ENCODE peak calls at places on chromosomes 3 and 15, in seven cellular contexts. One of them, this sample, is unnamed.
A peak's percentile ranks its signal among the peaks of the same experiment; 100 is the strongest.

GRCh38 chr15:57437564-57437963 is 61.3 kb downstream of the CGNL1 start:
- DNase-seq in AG04450: no peak
- DNase-seq in GM12865: no peak
- DNase-seq in transverse colon: no peak
- DNase-seq in left lung: no peak
- DNase-seq in brain microvascular endothelial cell: no peak
- DNase-seq in MM.1S: no peak
- DNase-seq in this sample: no peak

GRCh38 chr3:164451083-164451910 is 627.0 kb downstream of the SI start:
- DNase-seq in AG04450: no peak
- DNase-seq in GM12865: no peak
- DNase-seq in transverse colon: no peak
- DNase-seq in left lung: no peak
- DNase-seq in brain microvascular endothelial cell: peak; percentile 5
- DNase-seq in MM.1S: no peak
- DNase-seq in this sample: no peak

GRCh38 chr3:42101048-42101447 is 9.9 kb downstream of the TRAK1 start:
- DNase-seq in AG04450: peak; percentile 32
- DNase-seq in GM12865: no peak
- DNase-seq in transverse colon: no peak
- DNase-seq in left lung: peak; percentile 55
- DNase-seq in brain microvascular endothelial cell: peak; percentile 75
- DNase-seq in MM.1S: no peak
- DNase-seq in this sample: peak; percentile 52

GRCh38 chr15:93001881-93002280 is 87.1 kb downstream of the RGMA start:
- DNase-seq in AG04450: no peak
- DNase-seq in GM12865: no peak
- DNase-seq in transverse colon: no peak
- DNase-seq in left lung: no peak
- DNase-seq in brain microvascular endothelial cell: no peak
- DNase-seq in MM.1S: no peak
- DNase-seq in this sample: no peak

GRCh38 chr3:46586738-46587246 is 20.7 kb upstream of the LRRC2 start:
- DNase-seq in AG04450: no peak
- DNase-seq in GM12865: no peak
- DNase-seq in transverse colon: no peak
- DNase-seq in left lung: no peak
- DNase-seq in brain microvascular endothelial cell: no peak
- DNase-seq in MM.1S: no peak
- DNase-seq in this sample: no peak

GRCh38 chr3:167166594-167167253 is 213.4 kb downstream of the ZBBX start:
- DNase-seq in AG04450: no peak
- DNase-seq in GM12865: no peak
- DNase-seq in transverse colon: no peak
- DNase-seq in left lung: no peak
- DNase-seq in brain microvascular endothelial cell: no peak
- DNase-seq in MM.1S: no peak
- DNase-seq in this sample: no peak

GRCh38 chr3:97197830-97198229 is 383.4 kb downstream of the EPHA6 start:
- DNase-seq in AG04450: no peak
- DNase-seq in GM12865: no peak
- DNase-seq in transverse colon: no peak
- DNase-seq in left lung: no peak
- DNase-seq in brain microvascular endothelial cell: no peak
- DNase-seq in MM.1S: no peak
- DNase-seq in this sample: no peak

GRCh38 chr3:46438831-46439230 is 25.9 kb downstream of the LTF start:
- DNase-seq in AG04450: no peak
- DNase-seq in GM12865: no peak
- DNase-seq in transverse colon: no peak
- DNase-seq in left lung: no peak
- DNase-seq in brain microvascular endothelial cell: no peak
- DNase-seq in MM.1S: no peak
- DNase-seq in this sample: no peak

GRCh38 chr15:38886315-38887163 is 321.9 kb upstream of the RASGRP1 start:
- DNase-seq in AG04450: peak; percentile 65
- DNase-seq in GM12865: no peak
- DNase-seq in transverse colon: no peak
- DNase-seq in left lung: no peak
- DNase-seq in brain microvascular endothelial cell: peak; percentile 71
- DNase-seq in MM.1S: no peak
- DNase-seq in this sample: no peak

GRCh38 chr3:149506540-149506939 is 32.0 kb downstream of the TM4SF4 start:
- DNase-seq in AG04450: no peak
- DNase-seq in GM12865: no peak
- DNase-seq in transverse colon: no peak
- DNase-seq in left lung: no peak
- DNase-seq in brain microvascular endothelial cell: peak; percentile 29
- DNase-seq in MM.1S: no peak
- DNase-seq in this sample: no peak

GRCh38 chr15:80779658-80780415 is 667 bp downstream of the CEMIP start:
- DNase-seq in AG04450: no peak
- DNase-seq in GM12865: no peak
- DNase-seq in transverse colon: peak; percentile 11
- DNase-seq in left lung: no peak
- DNase-seq in brain microvascular endothelial cell: no peak
- DNase-seq in MM.1S: no peak
- DNase-seq in this sample: no peak

GRCh38 chr15:22918056-22918455 is 62.1 kb downstream of the CYFIP1 start:
- DNase-seq in AG04450: no peak
- DNase-seq in GM12865: no peak
- DNase-seq in transverse colon: no peak
- DNase-seq in left lung: no peak
- DNase-seq in brain microvascular endothelial cell: peak; percentile 29
- DNase-seq in MM.1S: no peak
- DNase-seq in this sample: no peak

GRCh38 chr3:175287361-175287963 is 428.3 kb downstream of the NAALADL2 start:
- DNase-seq in AG04450: no peak
- DNase-seq in GM12865: peak; percentile 66
- DNase-seq in transverse colon: no peak
- DNase-seq in left lung: no peak
- DNase-seq in brain microvascular endothelial cell: peak; percentile 28
- DNase-seq in MM.1S: peak; percentile 23
- DNase-seq in this sample: no peak

GRCh38 chr15:47872869-47873301 is 155.6 kb downstream of the SEMA6D start:
- DNase-seq in AG04450: no peak
- DNase-seq in GM12865: no peak
- DNase-seq in transverse colon: no peak
- DNase-seq in left lung: no peak
- DNase-seq in brain microvascular endothelial cell: peak; percentile 21
- DNase-seq in MM.1S: no peak
- DNase-seq in this sample: no peak

GRCh38 chr3:70606018-70606417 is 293.6 kb upstream of the MDFIC2 start:
- DNase-seq in AG04450: no peak
- DNase-seq in GM12865: no peak
- DNase-seq in transverse colon: no peak
- DNase-seq in left lung: no peak
- DNase-seq in brain microvascular endothelial cell: no peak
- DNase-seq in MM.1S: no peak
- DNase-seq in this sample: no peak

GRCh38 chr3:120793601-120794000 is 51.1 kb downstream of the GTF2E1 start:
- DNase-seq in AG04450: no peak
- DNase-seq in GM12865: no peak
- DNase-seq in transverse colon: no peak
- DNase-seq in left lung: no peak
- DNase-seq in brain microvascular endothelial cell: no peak
- DNase-seq in MM.1S: no peak
- DNase-seq in this sample: no peak

GRCh38 chr3:48405343-48405881 is 24.5 kb downstream of the PLXNB1 start:
- DNase-seq in AG04450: no peak
- DNase-seq in GM12865: no peak
- DNase-seq in transverse colon: no peak
- DNase-seq in left lung: peak; percentile 22
- DNase-seq in brain microvascular endothelial cell: no peak
- DNase-seq in MM.1S: no peak
- DNase-seq in this sample: peak; percentile 45

GRCh38 chr3:14440531-14441239 is 38.3 kb downstream of the SLC6A6 start:
- DNase-seq in AG04450: no peak
- DNase-seq in GM12865: no peak
- DNase-seq in transverse colon: no peak
- DNase-seq in left lung: no peak
- DNase-seq in brain microvascular endothelial cell: no peak
- DNase-seq in MM.1S: no peak
- DNase-seq in this sample: no peak

GRCh38 chr3:49720383-49721164 is 1.1 kb upstream of the AMIGO3 start:
- DNase-seq in AG04450: no peak
- DNase-seq in GM12865: no peak
- DNase-seq in transverse colon: no peak
- DNase-seq in left lung: no peak
- DNase-seq in brain microvascular endothelial cell: no peak
- DNase-seq in MM.1S: no peak
- DNase-seq in this sample: no peak

GRCh38 chr3:196694941-196695848 is 16.9 kb downstream of the CEP19 start:
- DNase-seq in AG04450: no peak
- DNase-seq in GM12865: no peak
- DNase-seq in transverse colon: no peak
- DNase-seq in left lung: no peak
- DNase-seq in brain microvascular endothelial cell: no peak
- DNase-seq in MM.1S: no peak
- DNase-seq in this sample: no peak

DNA sequence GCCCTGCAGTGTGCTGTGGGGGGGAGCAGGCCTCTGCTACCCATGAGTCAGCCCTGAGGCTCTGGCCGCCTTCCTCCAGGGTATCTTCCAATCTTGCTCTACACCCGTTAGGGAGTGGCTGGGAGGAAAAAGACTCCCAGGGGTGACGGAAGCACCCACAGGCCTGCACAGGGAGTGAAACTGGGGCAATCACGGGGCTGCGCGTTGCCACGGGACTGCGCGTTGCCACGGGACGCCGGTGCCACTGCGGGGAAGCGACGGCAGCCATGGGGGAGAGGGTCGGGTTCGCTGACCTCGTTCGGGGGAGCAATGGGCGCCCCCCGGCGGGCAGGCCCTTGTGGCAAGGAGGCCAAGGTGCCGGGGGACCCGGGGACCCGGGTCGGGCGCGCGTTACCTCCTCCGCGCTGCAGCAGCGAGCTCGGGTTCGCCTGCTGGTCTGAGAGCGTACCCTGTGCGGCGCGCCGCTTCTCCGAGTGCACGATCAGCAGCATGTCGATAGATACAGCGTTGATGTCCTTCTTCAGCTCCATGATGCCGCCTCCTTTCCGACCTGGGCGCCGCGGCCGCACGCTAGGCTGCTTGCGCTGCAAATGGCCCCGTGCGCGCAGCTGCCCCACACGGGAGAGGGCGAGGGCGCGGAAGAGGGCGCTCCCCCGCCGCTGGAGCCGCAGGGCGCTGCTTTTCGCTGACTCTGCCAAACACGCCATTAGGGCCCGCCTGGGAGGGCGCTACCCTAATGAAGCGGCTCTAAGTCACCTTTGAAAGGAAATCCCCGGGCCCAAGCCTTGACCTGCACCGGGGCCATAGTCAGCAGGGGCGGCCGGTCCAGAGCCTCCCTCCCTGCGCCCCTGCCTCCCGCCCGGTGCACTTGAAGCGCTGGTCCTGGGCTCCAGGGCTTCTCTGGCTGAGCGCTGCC is at the start of gene KY:
- DNase-seq in AG04450: no peak
- DNase-seq in GM12865: no peak
- DNase-seq in transverse colon: peak; percentile 15
- DNase-seq in left lung: peak; percentile 53
- DNase-seq in brain microvascular endothelial cell: no peak
- DNase-seq in MM.1S: peak; percentile 80
- DNase-seq in this sample: no peak
- TF ChIP-seq CTCF in AG04450: peak; percentile 29
- TF ChIP-seq CTCF in GM12865: no peak
- TF ChIP-seq CTCF in transverse colon: no peak
- TF ChIP-seq CTCF in left lung: no peak
- TF ChIP-seq CTCF in brain microvascular endothelial cell: no peak
- TF ChIP-seq CTCF in MM.1S: peak; percentile 35
- TF ChIP-seq CTCF in this sample: no peak

GRCh38 chr3:124557-125179 is 71.9 kb upstream of the CHL1 start:
- DNase-seq in AG04450: no peak
- DNase-seq in GM12865: peak; percentile 5
- DNase-seq in transverse colon: no peak
- DNase-seq in left lung: no peak
- DNase-seq in brain microvascular endothelial cell: no peak
- DNase-seq in MM.1S: no peak
- DNase-seq in this sample: no peak

GRCh38 chr3:118666-119065 is 77.9 kb upstream of the CHL1 start:
- DNase-seq in AG04450: no peak
- DNase-seq in GM12865: no peak
- DNase-seq in transverse colon: no peak
- DNase-seq in left lung: no peak
- DNase-seq in brain microvascular endothelial cell: no peak
- DNase-seq in MM.1S: no peak
- DNase-seq in this sample: no peak

GRCh38 chr3:128502-128901 is 68.1 kb upstream of the CHL1 start:
- DNase-seq in AG04450: no peak
- DNase-seq in GM12865: no peak
- DNase-seq in transverse colon: no peak
- DNase-seq in left lung: no peak
- DNase-seq in brain microvascular endothelial cell: no peak
- DNase-seq in MM.1S: no peak
- DNase-seq in this sample: no peak

GRCh38 chr3:123348-123747 is 73.2 kb upstream of the CHL1 start:
- DNase-seq in AG04450: no peak
- DNase-seq in GM12865: no peak
- DNase-seq in transverse colon: no peak
- DNase-seq in left lung: no peak
- DNase-seq in brain microvascular endothelial cell: no peak
- DNase-seq in MM.1S: no peak
- DNase-seq in this sample: no peak
- TF ChIP-seq CTCF in AG04450: no peak
- TF ChIP-seq CTCF in GM12865: no peak
- TF ChIP-seq CTCF in transverse colon: no peak
- TF ChIP-seq CTCF in left lung: no peak
- TF ChIP-seq CTCF in brain microvascular endothelial cell: no peak
- TF ChIP-seq CTCF in MM.1S: no peak
- TF ChIP-seq CTCF in this sample: no peak

DNA sequence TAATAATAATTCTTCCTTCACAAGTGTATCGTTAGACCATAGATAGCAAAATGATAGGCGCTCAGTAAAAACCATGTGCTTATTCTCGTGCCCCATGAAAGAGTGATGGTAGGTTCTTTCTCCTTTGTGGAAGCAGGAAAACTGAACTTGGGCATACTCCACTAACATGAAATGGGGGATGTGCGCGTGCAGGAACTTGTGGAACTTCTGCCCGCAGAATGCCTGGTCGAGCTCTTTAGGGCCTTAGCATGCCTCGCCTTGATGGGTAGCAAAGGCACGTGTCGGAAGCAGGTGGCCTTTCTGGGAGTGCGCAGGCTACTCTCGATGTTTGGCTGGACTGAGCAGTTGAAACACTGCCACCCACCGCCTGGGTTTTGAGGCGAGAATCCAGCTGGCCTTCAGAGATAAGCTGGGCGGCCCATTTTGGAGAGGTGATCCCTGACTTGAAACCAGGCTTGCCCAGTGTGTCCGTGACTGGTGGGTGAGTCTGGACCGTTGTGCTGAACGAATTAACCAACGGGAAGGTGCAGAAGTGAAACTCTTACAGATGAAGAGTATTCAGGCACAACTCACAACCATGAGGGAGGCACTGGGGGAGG is 821 bp downstream of the PCCB start:
- DNase-seq in AG04450: no peak
- DNase-seq in GM12865: peak; percentile 84
- DNase-seq in transverse colon: peak; percentile 69
- DNase-seq in left lung: peak; percentile 77
- DNase-seq in brain microvascular endothelial cell: peak; percentile 35
- DNase-seq in MM.1S: peak; percentile 65
- DNase-seq in this sample: peak; percentile 47
- TF ChIP-seq CTCF in AG04450: peak; percentile 31
- TF ChIP-seq CTCF in GM12865: peak; percentile 30
- TF ChIP-seq CTCF in transverse colon: no peak
- TF ChIP-seq CTCF in left lung: no peak
- TF ChIP-seq CTCF in brain microvascular endothelial cell: peak; percentile 50
- TF ChIP-seq CTCF in MM.1S: peak; percentile 35
- TF ChIP-seq CTCF in this sample: no peak

GRCh38 chr15:100131321-100132224 is 210.2 kb downstream of the ADAMTS17 start:
- DNase-seq in AG04450: no peak
- DNase-seq in GM12865: no peak
- DNase-seq in transverse colon: peak; percentile 24
- DNase-seq in left lung: no peak
- DNase-seq in brain microvascular endothelial cell: peak; percentile 58
- DNase-seq in MM.1S: peak; percentile 55
- DNase-seq in this sample: no peak
- TF ChIP-seq CTCF in AG04450: peak; percentile 63
- TF ChIP-seq CTCF in GM12865: no peak
- TF ChIP-seq CTCF in transverse colon: no peak
- TF ChIP-seq CTCF in left lung: peak; percentile 51
- TF ChIP-seq CTCF in brain microvascular endothelial cell: peak; percentile 83
- TF ChIP-seq CTCF in MM.1S: peak; percentile 55
- TF ChIP-seq CTCF in this sample: no peak